ENCODE peak calls at places on chromosome X, in seven cellular contexts. D is Karpas-422, C is aorta, E is colonic mucosa, T is endothelial cell of umbilical vein, N is body of pancreas, W is left lung. X is an unnamed sample.
A peak's percentile ranks its signal among the peaks of the same experiment; 100 is the strongest.

GRCh38 chrX:18668059-18668458 is 3.8 kb downstream of the RS1 start:
- DNase-seq in W (no peak), E (no peak), C (no peak), D (no peak), N (no peak), T (no peak), X (no peak)

GRCh38 chrX:24515447-24515846 is 50.4 kb downstream of the PDK3 start:
- DNase-seq in W (no peak), T (peak; percentile 33), N (no peak), C (no peak), E (no peak), D (no peak), X (no peak)

GRCh38 chrX:154059729-154060245 is 37.7 kb downstream of the MECP2 start:
- DNase-seq in N (no peak), W (no peak), E (no peak), D (no peak), T (no peak), C (no peak), X (no peak)

GRCh38 chrX:134761788-134762187 is 103.5 kb upstream of the PLAC1 start:
- DNase-seq in W (no peak), N (no peak), T (no peak), D (peak; percentile 64), C (no peak), E (no peak), X (no peak)

GRCh38 chrX:46376246-46376885 is 168.9 kb downstream of the ZNF674 start:
- DNase-seq in E (peak; percentile 22), N (peak; percentile 17), W (no peak), T (peak; percentile 80), D (peak; percentile 64), C (no peak), X (peak; percentile 56)

GRCh38 chrX:73213734-73214133 is 917 bp downstream of the NAP1L2 start:
- DNase-seq in T (no peak), C (no peak), E (no peak), N (no peak), W (no peak), D (no peak), X (no peak)

GRCh38 chrX:13721371-13721770 is 13.0 kb downstream of the TRAPPC2 start:
- DNase-seq in C (no peak), E (no peak), T (no peak), W (no peak), D (no peak), N (no peak), X (no peak)

GRCh38 chrX:497201-497710 is 110.5 kb upstream of the PPP2R3B start:
- DNase-seq in E (no peak), N (no peak), W (no peak), D (no peak), C (no peak), T (no peak), X (no peak)

GRCh38 chrX:65607070-65607742 is 60.2 kb upstream of the MSN start:
- DNase-seq in E (no peak), W (no peak), D (no peak), C (no peak), T (no peak), N (no peak), X (no peak)

GRCh38 chrX:131739823-131740222 is 195.9 kb downstream of the OR13H1 start:
- DNase-seq in E (no peak), T (peak; percentile 6), D (no peak), W (no peak), N (no peak), C (no peak), X (no peak)

GRCh38 chrX:54921427-54922021 is 900 bp downstream of the TRO start:
- DNase-seq in T (peak; percentile 59), D (no peak), W (peak; percentile 36), N (peak; percentile 58), E (peak; percentile 47), C (peak; percentile 88), X (peak; percentile 3)

GRCh38 chrX:107686792-107687191 is 58.5 kb downstream of the PRPS1 start:
- DNase-seq in C (no peak), T (peak; percentile 57), N (no peak), D (no peak), W (no peak), E (no peak), X (no peak)

GRCh38 chrX:44344194-44344593 is 722 bp upstream of the EFHC2 start:
- DNase-seq in T (no peak), N (no peak), E (no peak), C (peak; percentile 72), D (no peak), W (peak; percentile 77), X (no peak)

GRCh38 chrX:84363054-84363453 is 139.2 kb downstream of the HDX start:
- DNase-seq in E (no peak), W (no peak), T (no peak), N (no peak), C (no peak), D (no peak), X (no peak)

GRCh38 chrX:136880003-136880451 is 498 bp downstream of the RBMX start:
- DNase-seq in E (no peak), T (no peak), N (peak; percentile 24), W (no peak), D (peak; percentile 69), C (no peak), X (no peak)

GRCh38 chrX:70592091-70592490 is 147.5 kb downstream of the DLG3 start:
- DNase-seq in W (no peak), D (no peak), N (no peak), E (no peak), T (peak; percentile 1), C (no peak), X (peak; percentile 57)

GRCh38 chrX:12505127-12505526 is 286.1 kb upstream of the PRPS2 start:
- DNase-seq in W (no peak), C (no peak), D (no peak), E (no peak), N (no peak), T (no peak), X (no peak)

GRCh38 chrX:118751950-118752783 is 24.8 kb downstream of the IL13RA1 start:
- DNase-seq in N (no peak), W (no peak), D (no peak), T (peak; percentile 60), C (no peak), E (no peak), X (no peak)

GRCh38 chrX:47482512-47483309 is at the start of gene ZNF41:
- DNase-seq in E (peak; percentile 74), T (peak; percentile 84), W (peak; percentile 85), C (peak; percentile 89), D (peak; percentile 94), N (peak; percentile 77), X (peak; percentile 81)

GRCh38 chrX:19705196-19705769 is 182.1 kb downstream of the SH3KBP1 start:
- DNase-seq in T (peak; percentile 39), C (no peak), N (no peak), E (no peak), D (no peak), W (no peak), X (peak; percentile 27)

GRCh38 chrX:15989716-15990115 is 133.6 kb upstream of the GRPR start:
- DNase-seq in E (no peak), C (no peak), W (no peak), T (no peak), N (no peak), D (peak; percentile 68), X (no peak)
- H3K27ac ChIP-seq in E (no peak overlapping the region), C (no peak overlapping the region), W (no peak overlapping the region), T (peak overlapping the region; percentile 75), N (no peak overlapping the region), D (peak overlapping the region; percentile 62), X (peak overlapping the region; percentile 39)

DNA sequence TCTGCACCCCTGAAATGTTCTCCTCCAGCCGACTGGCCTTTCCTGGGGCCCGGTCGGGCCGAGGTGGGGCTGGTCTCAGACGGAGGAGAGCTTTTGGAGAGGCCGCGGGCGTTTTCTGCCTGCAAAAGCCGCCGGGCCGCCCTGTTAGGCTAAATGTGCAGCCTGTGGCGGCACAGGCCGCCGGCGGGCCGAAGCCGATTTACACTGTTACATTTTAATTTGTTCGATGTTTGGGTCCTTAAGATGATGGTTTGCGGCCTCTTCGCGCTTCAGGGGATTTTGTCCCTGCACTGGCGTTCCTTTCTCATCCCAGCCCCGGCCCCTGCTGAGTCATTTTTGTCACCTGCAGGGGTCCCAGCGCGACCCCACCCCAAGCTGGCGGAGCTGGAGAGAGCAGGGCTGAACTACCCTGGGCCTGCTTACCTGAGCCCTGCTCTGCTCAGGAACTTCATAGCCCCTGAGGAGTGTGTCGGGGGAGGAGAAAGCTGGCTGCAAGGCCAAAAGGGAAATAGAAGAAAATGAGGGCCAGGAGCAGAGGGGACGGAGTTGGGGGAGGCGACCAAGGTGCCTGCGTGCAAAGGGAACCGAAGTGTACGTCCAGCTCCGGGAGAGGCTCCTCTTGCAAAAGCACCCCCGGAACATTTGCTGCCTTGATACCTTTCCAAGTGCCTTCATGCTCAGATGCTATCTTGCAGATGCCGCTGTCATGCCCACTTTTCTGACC is 861 bp upstream of the RBBP7 start:
- DNase-seq in E (peak; percentile 27), W (peak; percentile 83), C (peak; percentile 83), D (peak; percentile 44), T (peak; percentile 13), N (peak; percentile 28), X (no peak)
- H3K4me3 ChIP-seq in E (peak overlapping the region; percentile 42), W (peak overlapping the region; percentile 34), C (peak overlapping the region; percentile 69), D (peak overlapping the region; percentile 68), T (peak overlapping the region; percentile 56), N (no peak overlapping the region), X (peak overlapping the region; percentile 39)

DNA sequence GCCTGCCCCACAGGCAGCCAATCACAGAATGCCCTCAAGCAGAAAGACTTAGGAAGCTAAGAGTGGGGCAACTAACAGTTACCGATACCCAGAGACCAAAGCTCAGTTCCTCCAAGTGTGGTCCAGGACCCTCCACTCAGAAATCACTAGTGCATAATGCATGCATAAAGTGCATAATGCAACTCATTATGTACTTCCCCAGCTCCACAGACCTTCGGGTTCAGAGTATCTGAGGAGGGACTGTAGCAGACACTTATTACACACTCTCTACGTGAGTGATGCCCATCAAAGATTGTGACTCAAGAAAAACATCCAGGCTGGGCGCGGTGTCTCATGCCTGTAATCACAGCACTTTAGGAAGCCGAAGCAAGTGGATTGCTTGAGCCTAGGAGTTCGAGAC is 328.0 kb downstream of the BCOR start:
- DNase-seq in T (no peak), N (no peak), C (no peak), E (no peak), D (no peak), W (no peak), X (no peak)
- H3K4me1 ChIP-seq in T (peaks cover 4% of the 10 kb centered on the region), N (peaks cover 29% of the 10 kb centered on the region), C (no peaks in the 10 kb centered on the region), E (no peaks in the 10 kb centered on the region), D (no peaks in the 10 kb centered on the region), W (no peaks in the 10 kb centered on the region), X (peaks cover 2% of the 10 kb centered on the region)

DNA sequence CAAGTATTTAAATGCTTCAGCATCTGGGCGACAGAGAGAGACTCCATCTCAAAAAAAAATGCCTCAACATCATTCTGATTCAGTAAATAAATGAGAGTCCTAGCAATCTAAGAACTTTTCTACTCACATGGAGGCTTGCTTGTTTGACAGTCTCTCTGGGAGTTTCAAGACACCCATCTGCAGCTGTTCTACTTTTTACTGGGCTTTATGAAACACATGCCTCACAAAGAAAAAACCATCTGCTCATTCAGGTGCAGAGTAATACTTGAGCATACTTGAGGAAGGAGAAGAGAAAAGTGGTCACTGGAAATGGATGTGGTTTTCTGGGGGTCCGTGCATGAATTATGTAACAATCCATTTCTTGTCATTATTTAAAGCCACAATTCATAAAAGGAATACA is 87.2 kb upstream of the DDX53 start:
- DNase-seq in N (no peak), E (no peak), T (no peak), D (no peak), W (no peak), C (no peak), X (no peak)
- H3K27ac ChIP-seq in N (no peak overlapping the region), E (no peak overlapping the region), T (no peak overlapping the region), D (no peak overlapping the region), W (no peak overlapping the region), C (no peak overlapping the region), X (no peak overlapping the region)